ENCODE peak calls at places on chromosomes 16 and 17, in four cellular contexts. L, M, B and G are unnamed samples.

GRCh38 chr17:40264458-40265185 is 23.1 kb upstream of the CDC6 start:
- DNase-seq in L (no peak), M (no peak), B (no peak), G (no peak)

GRCh38 chr16:50263940-50264929 is 2.1 kb upstream of the ADCY7 start:
- DNase-seq in L (no peak), M (no peak), B (no peak), G (no peak)

GRCh38 chr16:54240180-54241125 is 46.1 kb downstream of the IRX3 start:
- DNase-seq in L (no peak), M (no peak), B (no peak), G (no peak)

GRCh38 chr16:61797296-61797695 is 238.9 kb downstream of the CDH8 start:
- DNase-seq in L (no peak), M (peak), B (no peak), G (no peak)

GRCh38 chr17:9224485-9224884 is 203.2 kb downstream of the NTN1 start:
- DNase-seq in L (no peak), M (no peak), B (no peak), G (no peak)

GRCh38 chr17:75662511-75662910 is 4.4 kb downstream of the RECQL5 start:
- DNase-seq in L (no peak), M (no peak), B (no peak), G (no peak)

GRCh38 chr16:35636831-35637230 is 2177.4 kb downstream of the TP53TG3F start:
- DNase-seq in L (no peak), M (no peak), B (no peak), G (no peak)

GRCh38 chr16:23410176-23410575 is 42.8 kb downstream of the COG7 start:
- DNase-seq in L (no peak), M (peak), B (no peak), G (no peak)

GRCh38 chr16:66510711-66511614 is 39.0 kb downstream of the TK2 start:
- DNase-seq in L (no peak), M (no peak), B (no peak), G (no peak)

GRCh38 chr17:29042026-29042678 is 789 bp upstream of the PIPOX start:
- DNase-seq in L (no peak), M (no peak), B (no peak), G (no peak)

GRCh38 chr16:79067600-79067999 is 532.9 kb downstream of the MAF start:
- DNase-seq in L (peak), M (no peak), B (no peak), G (no peak)

GRCh38 chr17:17361543-17362511 is 58.7 kb downstream of the NT5M start:
- DNase-seq in L (no peak), M (no peak), B (no peak), G (no peak)

GRCh38 chr17:4369557-4370230 is 3.2 kb upstream of the UBE2G1 start:
- DNase-seq in L (no peak), M (no peak), B (no peak), G (no peak)

GRCh38 chr17:6666077-6666521 is 14.5 kb downstream of the C17orf100 start:
- DNase-seq in L (peak), M (peak), B (peak), G (peak)

GRCh38 chr17:50947844-50948514 is 81.8 kb upstream of the TOB1 start:
- DNase-seq in L (no peak), M (no peak), B (no peak), G (no peak)

GRCh38 chr16:85947511-85948509 is 48.8 kb downstream of the IRF8 start:
- DNase-seq in L (no peak), M (no peak), B (peak), G (no peak)

GRCh38 chr17:18257747-18258355 is 687 bp downstream of the FLII start:
- DNase-seq in L (peak), M (peak), B (peak), G (peak)

GRCh38 chr17:78170692-78171590 is 2.6 kb downstream of the SYNGR2 start:
- DNase-seq in L (no peak), M (no peak), B (no peak), G (no peak)

GRCh38 chr17:35486920-35487727 is 38.6 kb upstream of the SLFN13 start:
- DNase-seq in L (no peak), M (peak), B (peak), G (no peak)

GRCh38 chr16:25707553-25707952 is 15.8 kb downstream of the HS3ST4 start:
- DNase-seq in L (no peak), M (no peak), B (no peak), G (no peak)